ENCODE peak calls at places on chromosomes 12 and 14, in seven cellular contexts. One of them, this sample, is unnamed.

GRCh38 chr12:95607642-95608041 is 56.4 kb upstream of the USP44 start:
- DNase-seq in progenitor cell of endocrine pancreas: no peak
- DNase-seq in fibroblast of mammary gland: no peak
- DNase-seq in left ventricle myocardium inferior: no peak
- DNase-seq in ovary: no peak
- DNase-seq in GM13976: no peak
- DNase-seq in epithelial cell of esophagus: no peak
- DNase-seq in this sample: no peak

GRCh38 chr12:109539508-109539907 is 33.8 kb downstream of the MMAB start:
- DNase-seq in progenitor cell of endocrine pancreas: no peak
- DNase-seq in fibroblast of mammary gland: peak
- DNase-seq in left ventricle myocardium inferior: no peak
- DNase-seq in ovary: no peak
- DNase-seq in GM13976: no peak
- DNase-seq in epithelial cell of esophagus: no peak
- DNase-seq in this sample: no peak

GRCh38 chr12:20376984-20377383 is 8.6 kb downstream of the PDE3A start:
- DNase-seq in progenitor cell of endocrine pancreas: no peak
- DNase-seq in fibroblast of mammary gland: peak
- DNase-seq in left ventricle myocardium inferior: no peak
- DNase-seq in ovary: no peak
- DNase-seq in GM13976: no peak
- DNase-seq in epithelial cell of esophagus: peak
- DNase-seq in this sample: no peak

GRCh38 chr14:55764784-55765183 is 184.8 kb downstream of the KTN1 start:
- DNase-seq in progenitor cell of endocrine pancreas: no peak
- DNase-seq in fibroblast of mammary gland: no peak
- DNase-seq in left ventricle myocardium inferior: no peak
- DNase-seq in ovary: no peak
- DNase-seq in GM13976: no peak
- DNase-seq in epithelial cell of esophagus: no peak
- DNase-seq in this sample: no peak

GRCh38 chr12:24111591-24111990 is 162.1 kb upstream of the SOX5 start:
- DNase-seq in progenitor cell of endocrine pancreas: no peak
- DNase-seq in fibroblast of mammary gland: peak
- DNase-seq in left ventricle myocardium inferior: no peak
- DNase-seq in ovary: no peak
- DNase-seq in GM13976: no peak
- DNase-seq in epithelial cell of esophagus: peak
- DNase-seq in this sample: no peak

GRCh38 chr12:46933947-46934346 is 108.2 kb upstream of the SLC38A4 start:
- DNase-seq in progenitor cell of endocrine pancreas: no peak
- DNase-seq in fibroblast of mammary gland: peak
- DNase-seq in left ventricle myocardium inferior: no peak
- DNase-seq in ovary: no peak
- DNase-seq in GM13976: peak
- DNase-seq in epithelial cell of esophagus: peak
- DNase-seq in this sample: peak

GRCh38 chr12:52175411-52176350 is 16.1 kb downstream of the KRT80 start:
- DNase-seq in progenitor cell of endocrine pancreas: no peak
- DNase-seq in fibroblast of mammary gland: no peak
- DNase-seq in left ventricle myocardium inferior: no peak
- DNase-seq in ovary: no peak
- DNase-seq in GM13976: no peak
- DNase-seq in epithelial cell of esophagus: peak
- DNase-seq in this sample: peak

GRCh38 chr12:98997899-98998298 is 352.8 kb downstream of the APAF1 start:
- DNase-seq in progenitor cell of endocrine pancreas: no peak
- DNase-seq in fibroblast of mammary gland: no peak
- DNase-seq in left ventricle myocardium inferior: no peak
- DNase-seq in ovary: no peak
- DNase-seq in GM13976: no peak
- DNase-seq in epithelial cell of esophagus: no peak
- DNase-seq in this sample: no peak

GRCh38 chr12:71999795-72000194 is 61.1 kb downstream of the TPH2 start:
- DNase-seq in progenitor cell of endocrine pancreas: no peak
- DNase-seq in fibroblast of mammary gland: no peak
- DNase-seq in left ventricle myocardium inferior: no peak
- DNase-seq in ovary: no peak
- DNase-seq in GM13976: no peak
- DNase-seq in epithelial cell of esophagus: peak
- DNase-seq in this sample: no peak

GRCh38 chr12:44193281-44193680 is 357.4 kb downstream of the TMEM117 start:
- DNase-seq in progenitor cell of endocrine pancreas: no peak
- DNase-seq in fibroblast of mammary gland: no peak
- DNase-seq in left ventricle myocardium inferior: no peak
- DNase-seq in ovary: no peak
- DNase-seq in GM13976: peak
- DNase-seq in epithelial cell of esophagus: peak
- DNase-seq in this sample: no peak

GRCh38 chr12:132831771-132832170 is 3.1 kb upstream of the GOLGA3 start:
- DNase-seq in progenitor cell of endocrine pancreas: no peak
- DNase-seq in fibroblast of mammary gland: no peak
- DNase-seq in left ventricle myocardium inferior: no peak
- DNase-seq in ovary: no peak
- DNase-seq in GM13976: no peak
- DNase-seq in epithelial cell of esophagus: no peak
- DNase-seq in this sample: no peak

GRCh38 chr12:4526923-4527546 is 11.7 kb upstream of the RAD51AP1 start:
- DNase-seq in progenitor cell of endocrine pancreas: no peak
- DNase-seq in fibroblast of mammary gland: peak
- DNase-seq in left ventricle myocardium inferior: no peak
- DNase-seq in ovary: no peak
- DNase-seq in GM13976: peak
- DNase-seq in epithelial cell of esophagus: peak
- DNase-seq in this sample: no peak

DNA sequence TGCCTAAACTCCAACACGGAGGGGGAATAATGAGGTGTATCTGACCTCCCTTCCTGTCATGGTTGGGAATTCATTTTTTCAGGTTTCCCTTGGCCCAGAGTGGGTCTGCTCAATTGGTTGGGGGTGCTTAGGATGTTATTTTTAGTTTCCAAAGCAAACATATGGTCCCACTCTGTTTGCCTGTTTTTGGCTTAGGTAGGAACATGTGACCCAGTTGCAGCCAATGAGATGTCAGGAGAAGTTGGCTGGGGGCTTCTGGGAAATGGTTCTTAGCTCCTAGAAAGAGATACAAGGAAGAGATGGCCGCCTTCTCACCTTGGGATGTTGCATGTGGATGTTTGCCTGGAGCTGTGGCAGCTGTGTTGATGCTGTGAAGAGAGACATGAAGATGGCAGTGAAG is 147.9 kb upstream of the RFLNA start:
- DNase-seq in progenitor cell of endocrine pancreas: no peak
- DNase-seq in fibroblast of mammary gland: no peak
- DNase-seq in left ventricle myocardium inferior: no peak
- DNase-seq in ovary: no peak
- DNase-seq in GM13976: no peak
- DNase-seq in epithelial cell of esophagus: no peak
- DNase-seq in this sample: no peak
- TF ChIP-seq CTCF in progenitor cell of endocrine pancreas: no peak
- TF ChIP-seq CTCF in fibroblast of mammary gland: no peak
- TF ChIP-seq CTCF in left ventricle myocardium inferior: no peak
- TF ChIP-seq CTCF in ovary: no peak
- TF ChIP-seq CTCF in GM13976: no peak
- TF ChIP-seq CTCF in epithelial cell of esophagus: no peak
- TF ChIP-seq CTCF in this sample: no peak

GRCh38 chr12:54974281-54974680 is 10.3 kb downstream of the TESPA1 start:
- DNase-seq in progenitor cell of endocrine pancreas: no peak
- DNase-seq in fibroblast of mammary gland: no peak
- DNase-seq in left ventricle myocardium inferior: no peak
- DNase-seq in ovary: no peak
- DNase-seq in GM13976: no peak
- DNase-seq in epithelial cell of esophagus: no peak
- DNase-seq in this sample: no peak
- TF ChIP-seq CTCF in progenitor cell of endocrine pancreas: no peak
- TF ChIP-seq CTCF in fibroblast of mammary gland: no peak
- TF ChIP-seq CTCF in left ventricle myocardium inferior: no peak
- TF ChIP-seq CTCF in ovary: no peak
- TF ChIP-seq CTCF in GM13976: no peak
- TF ChIP-seq CTCF in epithelial cell of esophagus: no peak
- TF ChIP-seq CTCF in this sample: no peak

DNA sequence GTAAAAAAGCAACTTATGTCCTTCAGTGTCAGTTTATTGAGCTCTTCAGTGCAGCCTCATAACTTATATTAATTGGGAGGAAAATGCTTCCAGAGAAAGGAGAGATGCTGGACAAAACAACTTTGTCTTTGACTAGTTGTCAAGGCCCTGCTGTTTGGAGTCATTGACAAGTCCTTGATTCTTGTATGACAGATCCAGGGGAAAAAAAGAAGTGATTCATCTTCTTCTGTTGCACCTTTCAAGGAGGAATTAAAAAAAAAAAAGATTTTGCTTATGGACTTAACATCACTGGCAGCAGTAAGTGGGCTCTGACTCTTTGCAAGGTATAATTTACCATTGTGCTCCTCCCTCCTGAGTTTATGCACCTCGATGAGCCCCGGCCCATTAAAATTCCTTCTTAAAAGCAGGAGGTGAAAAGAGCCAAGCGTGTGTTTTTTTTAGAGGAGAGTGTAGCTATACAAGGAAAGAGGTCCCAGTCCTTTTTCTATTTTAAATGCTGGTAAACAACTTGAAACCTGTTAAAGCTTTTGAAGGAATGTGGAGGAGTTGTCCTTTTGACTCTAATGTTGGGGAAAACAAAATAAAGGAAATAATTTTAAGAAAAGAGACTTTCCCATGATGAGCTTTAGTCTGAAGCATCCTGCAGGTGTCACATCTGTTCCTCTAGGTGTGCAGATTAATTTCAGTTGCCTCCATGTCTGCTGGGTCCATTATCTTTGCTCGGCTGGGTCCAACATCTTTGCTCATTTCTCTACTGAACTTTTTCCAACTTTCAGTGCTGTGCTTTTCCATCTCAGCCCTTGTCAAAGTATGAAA is 431.6 kb downstream of the RAD51B start:
- DNase-seq in progenitor cell of endocrine pancreas: no peak
- DNase-seq in fibroblast of mammary gland: no peak
- DNase-seq in left ventricle myocardium inferior: no peak
- DNase-seq in ovary: no peak
- DNase-seq in GM13976: no peak
- DNase-seq in epithelial cell of esophagus: peak
- DNase-seq in this sample: no peak
- TF ChIP-seq CTCF in progenitor cell of endocrine pancreas: peak
- TF ChIP-seq CTCF in fibroblast of mammary gland: no peak
- TF ChIP-seq CTCF in left ventricle myocardium inferior: no peak
- TF ChIP-seq CTCF in ovary: no peak
- TF ChIP-seq CTCF in GM13976: peak
- TF ChIP-seq CTCF in epithelial cell of esophagus: peak
- TF ChIP-seq CTCF in this sample: no peak

GRCh38 chr12:89470741-89471504 is 53.7 kb downstream of the GALNT4 start:
- DNase-seq in progenitor cell of endocrine pancreas: no peak
- DNase-seq in fibroblast of mammary gland: peak
- DNase-seq in left ventricle myocardium inferior: no peak
- DNase-seq in ovary: no peak
- DNase-seq in GM13976: peak
- DNase-seq in epithelial cell of esophagus: peak
- DNase-seq in this sample: no peak
- TF ChIP-seq CTCF in progenitor cell of endocrine pancreas: peak
- TF ChIP-seq CTCF in fibroblast of mammary gland: peak
- TF ChIP-seq CTCF in left ventricle myocardium inferior: peak
- TF ChIP-seq CTCF in ovary: no peak
- TF ChIP-seq CTCF in GM13976: peak
- TF ChIP-seq CTCF in epithelial cell of esophagus: peak
- TF ChIP-seq CTCF in this sample: peak

This sample was measured in endothelial cell.